ENCODE peak calls at places on chromosomes 1 and 21, in eight cellular contexts. O is upper lobe of right lung; F is fibroblast of villous mesenchyme; X is NB4; Z is BJ; I is lower lobe of right lung; G is endodermal cell; H is CD8-positive, alpha-beta T cell. P is an unnamed sample.

GRCh38 chr1:7587726-7588456 is 183.2 kb upstream of the VAMP3 start:
- DNase-seq in O (peak), F (no peak), X (no peak), Z (no peak), I (peak), G (no peak), H (no peak), P (no peak)

GRCh38 chr1:67687649-67688048 is 2.6 kb downstream of the GADD45A start:
- DNase-seq in O (no peak), F (peak), X (peak), Z (no peak), I (no peak), G (no peak), H (no peak), P (no peak)

GRCh38 chr1:229341811-229342304 is 989 bp downstream of the CCSAP start:
- DNase-seq in O (no peak), F (peak), X (peak), Z (no peak), I (no peak), G (no peak), H (no peak), P (no peak)

GRCh38 chr1:26289158-26290059 is 9.5 kb downstream of the SH3BGRL3 start:
- DNase-seq in O (peak), F (no peak), X (peak), Z (no peak), I (peak), G (no peak), H (no peak), P (no peak)

GRCh38 chr1:29673669-29674624 is 437.6 kb downstream of the PTPRU start:
- DNase-seq in O (peak), F (no peak), X (no peak), Z (no peak), I (no peak), G (peak), H (no peak), P (no peak)

GRCh38 chr1:175755516-175755915 is 12.1 kb upstream of the TNR start:
- DNase-seq in O (no peak), F (no peak), X (no peak), Z (no peak), I (no peak), G (no peak), H (no peak), P (no peak)

GRCh38 chr21:45974073-45975016 is 7.2 kb upstream of the COL6A1 start:
- DNase-seq in O (peak), F (peak), X (peak), Z (no peak), I (peak), G (peak), H (no peak), P (peak)

GRCh38 chr1:112461200-112461871 is 47.4 kb upstream of the WNT2B start:
- DNase-seq in O (no peak), F (no peak), X (no peak), Z (no peak), I (no peak), G (peak), H (no peak), P (no peak)

GRCh38 chr21:14403681-14404318 is 20.9 kb upstream of the HSPA13 start:
- DNase-seq in O (no peak), F (peak), X (peak), Z (no peak), I (no peak), G (no peak), H (no peak), P (peak)

GRCh38 chr1:42913426-42914091 is 45.1 kb downstream of the SLC2A1 start:
- DNase-seq in O (no peak), F (peak), X (peak), Z (peak), I (no peak), G (peak), H (no peak), P (peak)

GRCh38 chr1:221868894-221869293 is 127.0 kb upstream of the DUSP10 start:
- DNase-seq in O (no peak), F (peak), X (no peak), Z (peak), I (no peak), G (no peak), H (no peak), P (peak)

GRCh38 chr1:150151291-150152181 is 1.8 kb downstream of the PLEKHO1 start:
- DNase-seq in O (no peak), F (no peak), X (peak), Z (no peak), I (no peak), G (no peak), H (peak), P (no peak)

GRCh38 chr1:150154143-150154542 is 4.4 kb downstream of the PLEKHO1 start:
- DNase-seq in O (no peak), F (no peak), X (no peak), Z (no peak), I (no peak), G (no peak), H (no peak), P (no peak)

GRCh38 chr1:150150511-150151021 is 850 bp downstream of the PLEKHO1 start:
- DNase-seq in O (peak), F (peak), X (peak), Z (no peak), I (peak), G (peak), H (no peak), P (no peak)

GRCh38 chr1:150152772-150153461 is 3.2 kb downstream of the PLEKHO1 start:
- DNase-seq in O (no peak), F (peak), X (no peak), Z (no peak), I (peak), G (no peak), H (no peak), P (no peak)

GRCh38 chr1:150152182-150152536 is 2.4 kb downstream of the PLEKHO1 start:
- DNase-seq in O (no peak), F (peak), X (no peak), Z (no peak), I (no peak), G (no peak), H (no peak), P (no peak)
- H3K4me3 ChIP-seq in O (peak), F (peak), X (peak), Z (no peak), I (peak), G (peak), H (peak), P (peak)

GRCh38 chr1:27889506-27889905 is 17.2 kb downstream of the THEMIS2 start:
- DNase-seq in O (no peak), F (no peak), X (no peak), Z (no peak), I (no peak), G (no peak), H (no peak), P (no peak)

GRCh38 chr1:27887215-27888035 is 15.1 kb downstream of the THEMIS2 start:
- DNase-seq in O (peak), F (no peak), X (peak), Z (no peak), I (no peak), G (no peak), H (no peak), P (no peak)

GRCh38 chr1:27886353-27886679 is 14.0 kb downstream of the THEMIS2 start:
- DNase-seq in O (no peak), F (no peak), X (peak), Z (no peak), I (no peak), G (no peak), H (no peak), P (no peak)

GRCh38 chr1:27886744-27887143 is 14.4 kb downstream of the THEMIS2 start:
- DNase-seq in O (no peak), F (peak), X (no peak), Z (no peak), I (no peak), G (no peak), H (no peak), P (no peak)

GRCh38 chr1:27891196-27891889 is 19.0 kb downstream of the THEMIS2 start:
- DNase-seq in O (peak), F (no peak), X (no peak), Z (no peak), I (no peak), G (no peak), H (no peak), P (no peak)
- TF ChIP-seq CTCF in O (peak), F (no peak), X (no peak), Z (no peak), I (peak), G (peak), H (no peak), P (no peak)

DNA sequence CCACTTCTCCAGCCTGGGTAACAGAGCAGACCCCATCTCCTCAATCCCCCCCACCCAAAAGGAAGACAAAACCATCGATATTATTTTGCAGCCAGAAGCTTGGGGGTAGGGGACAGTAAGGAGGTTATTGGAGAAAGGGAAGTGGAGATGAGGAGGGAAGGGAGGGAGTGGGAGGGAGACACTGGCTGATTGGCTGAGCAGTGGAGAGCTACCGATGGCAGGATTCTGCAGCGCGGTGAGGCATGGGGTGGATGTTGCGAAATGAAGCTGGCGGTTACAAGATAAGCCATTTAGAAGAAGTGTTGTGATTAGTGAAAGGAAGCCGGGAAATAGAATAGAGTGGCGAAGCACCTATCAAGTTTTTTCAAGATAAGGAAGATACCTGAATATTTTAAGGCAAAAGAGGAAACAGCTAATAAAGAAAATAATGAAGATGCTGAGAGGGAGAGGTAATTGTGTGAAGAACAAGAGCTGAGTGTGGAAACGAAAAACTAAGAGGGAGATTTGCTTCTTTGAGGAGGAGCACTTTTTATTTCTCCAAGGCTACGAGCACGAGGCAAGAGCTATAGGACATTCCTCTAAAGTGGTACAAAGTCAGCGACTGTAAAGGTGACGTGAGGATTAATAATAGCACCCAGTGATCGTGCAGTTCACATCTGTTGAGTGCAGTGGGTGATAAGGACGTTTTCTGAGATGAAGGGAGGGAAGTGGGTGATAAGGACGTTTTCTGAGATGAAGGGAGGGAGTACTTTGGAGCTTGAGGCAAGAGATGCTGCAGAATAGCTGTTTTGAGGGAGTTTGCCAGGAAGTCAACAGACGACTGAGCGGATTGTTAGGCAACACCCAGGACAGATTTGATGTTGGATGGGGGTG is 103.2 kb upstream of the KIF26B start:
- DNase-seq in O (peak), F (peak), X (peak), Z (no peak), I (peak), G (peak), H (no peak), P (no peak)
- H3K4me3 ChIP-seq in O (peak), F (peak), X (peak), Z (no peak), I (peak), G (peak), H (no peak), P (no peak)

DNA sequence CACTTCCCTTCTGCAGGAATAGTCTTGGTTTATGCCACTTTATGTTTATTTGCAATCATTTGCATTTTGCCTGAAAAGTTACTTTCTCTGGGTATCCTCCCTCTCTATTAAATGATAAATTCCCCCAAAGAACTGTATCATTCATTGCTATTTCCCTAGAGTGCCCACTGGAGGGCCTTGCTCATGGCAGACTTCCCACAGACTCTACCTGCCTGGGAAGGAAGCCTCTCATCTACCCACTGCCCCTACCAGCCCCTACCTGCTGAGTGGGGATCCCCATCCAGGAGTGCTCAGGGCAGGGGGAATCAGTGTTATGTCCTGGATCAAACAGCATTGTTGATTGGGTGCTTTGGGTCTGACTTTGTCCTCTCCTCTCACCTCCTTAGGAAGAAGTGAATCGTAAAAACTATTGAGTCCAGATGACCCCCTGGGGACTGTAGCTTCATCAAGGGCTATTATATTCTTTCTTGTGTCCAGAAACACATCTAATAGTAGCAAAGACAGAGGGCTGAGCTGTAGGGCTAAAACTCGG is 6.8 kb upstream of the LRRN2 start:
- DNase-seq in O (no peak), F (no peak), X (no peak), Z (no peak), I (no peak), G (peak), H (no peak), P (no peak)
- TF ChIP-seq CTCF in O (no peak), F (no peak), X (no peak), Z (no peak), I (no peak), G (peak), H (no peak), P (no peak)

GRCh38 chr1:152049291-152050073 is 12.7 kb upstream of the S100A11 start:
- DNase-seq in O (no peak), F (peak), X (peak), Z (no peak), I (no peak), G (no peak), H (no peak), P (no peak)

GRCh38 chr1:152047954-152048640 is 11.3 kb upstream of the S100A11 start:
- DNase-seq in O (peak), F (peak), X (peak), Z (peak), I (peak), G (peak), H (peak), P (peak)

GRCh38 chr1:152048641-152048970 is 11.8 kb upstream of the S100A11 start:
- DNase-seq in O (no peak), F (no peak), X (no peak), Z (no peak), I (no peak), G (no peak), H (no peak), P (no peak)

GRCh38 chr1:152044386-152044785 is 7.6 kb upstream of the S100A11 start:
- DNase-seq in O (no peak), F (no peak), X (no peak), Z (no peak), I (no peak), G (no peak), H (no peak), P (no peak)

DNA sequence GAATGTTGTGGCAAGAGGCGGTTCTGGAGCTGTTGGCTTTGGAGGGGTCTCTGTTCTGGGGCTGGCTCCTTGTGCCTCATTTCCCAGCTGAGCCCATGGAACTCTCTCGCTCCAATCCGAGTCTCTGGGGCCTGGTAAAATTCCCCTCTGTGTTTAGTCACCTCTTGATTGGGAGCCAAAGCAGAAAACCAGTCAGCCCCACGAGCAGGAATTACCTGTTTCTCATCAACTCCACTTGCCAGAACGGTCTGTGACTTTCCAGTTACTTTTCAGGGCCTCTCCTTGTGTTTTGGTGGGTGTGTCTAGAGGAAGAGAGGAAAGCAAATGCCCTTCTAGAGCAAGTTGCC is 10.8 kb upstream of the S100A11 start:
- DNase-seq in O (no peak), F (no peak), X (no peak), Z (no peak), I (no peak), G (no peak), H (no peak), P (no peak)
- H3K4me3 ChIP-seq in O (peak), F (peak), X (peak), Z (peak), I (peak), G (peak), H (peak), P (peak)

DNA sequence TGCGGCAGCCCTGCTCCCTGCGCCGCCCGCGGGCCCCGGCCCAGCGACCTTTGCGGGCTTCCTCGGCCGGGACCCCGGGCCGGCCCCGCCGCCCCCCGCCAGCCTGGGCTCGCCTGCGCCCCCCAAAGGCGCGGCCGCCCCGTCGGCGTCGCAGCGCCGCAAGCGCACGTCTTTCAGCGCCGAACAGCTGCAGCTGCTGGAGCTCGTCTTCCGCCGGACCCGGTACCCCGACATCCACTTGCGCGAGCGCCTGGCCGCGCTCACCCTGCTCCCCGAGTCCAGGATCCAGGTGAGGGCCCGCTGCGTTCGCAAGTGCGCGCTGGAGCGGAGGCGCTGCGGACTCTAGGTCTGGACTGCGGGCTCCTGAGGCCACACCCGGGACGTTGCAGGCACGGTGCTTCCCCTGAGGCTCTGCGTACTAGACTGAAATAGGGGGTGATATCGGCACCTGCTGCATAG is 351 bp downstream of the MIXL1 start:
- DNase-seq in O (peak), F (peak), X (no peak), Z (no peak), I (no peak), G (peak), H (no peak), P (no peak)
- TF ChIP-seq CTCF in O (no peak), F (no peak), X (no peak), Z (no peak), I (no peak), G (peak), H (no peak), P (no peak)

GRCh38 chr1:34779962-34780361 is 1.1 kb upstream of the GJB3 start:
- DNase-seq in O (peak), F (no peak), X (no peak), Z (no peak), I (no peak), G (peak), H (no peak), P (no peak)

GRCh38 chr1:34781071-34781843 is at the start of gene GJB3:
- DNase-seq in O (peak), F (no peak), X (peak), Z (no peak), I (no peak), G (peak), H (no peak), P (no peak)

GRCh38 chr1:34780528-34780927 is 486 bp upstream of the GJB3 start:
- DNase-seq in O (peak), F (no peak), X (no peak), Z (no peak), I (no peak), G (peak), H (no peak), P (no peak)

GRCh38 chr1:34779526-34779925 is 1.5 kb upstream of the GJB3 start:
- DNase-seq in O (peak), F (no peak), X (no peak), Z (no peak), I (no peak), G (peak), H (no peak), P (no peak)

DNA sequence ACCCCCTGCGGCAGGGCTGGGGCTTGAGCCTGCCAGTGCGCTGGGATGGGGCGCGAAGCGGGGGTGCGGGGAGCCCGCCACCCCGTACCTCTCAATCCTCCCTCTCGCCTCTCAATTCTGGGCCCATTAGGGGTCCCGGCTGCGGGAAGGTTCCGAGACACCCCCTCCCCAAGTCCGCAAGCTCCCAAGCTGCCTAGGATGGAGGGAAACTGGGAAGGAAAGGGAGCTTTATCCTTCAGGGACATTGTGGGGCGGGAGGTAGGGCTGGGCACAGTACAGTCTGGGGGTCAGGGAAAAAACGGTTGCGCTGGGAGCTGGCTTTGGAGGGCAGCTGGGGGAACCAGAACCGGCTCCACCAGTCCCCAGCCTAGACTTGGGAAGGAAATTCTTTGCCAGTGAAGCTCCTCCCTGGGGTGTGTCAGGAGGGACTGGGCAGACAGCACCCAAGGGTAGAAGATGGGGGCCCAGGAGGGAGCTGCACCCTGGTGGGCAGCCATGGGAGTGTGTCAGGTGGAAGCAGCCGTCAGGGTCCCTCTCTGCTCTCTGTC is 904 bp downstream of the GJB3 start:
- DNase-seq in O (peak), F (no peak), X (no peak), Z (no peak), I (no peak), G (peak), H (no peak), P (no peak)
- H3K4me3 ChIP-seq in O (peak), F (no peak), X (no peak), Z (no peak), I (peak), G (peak), H (no peak), P (no peak)

GRCh38 chr1:46134660-46135331 is 2.4 kb upstream of the PIK3R3 start:
- DNase-seq in O (no peak), F (peak), X (peak), Z (no peak), I (no peak), G (no peak), H (no peak), P (no peak)

GRCh38 chr1:46132529-46133180 is at the start of gene PIK3R3:
- DNase-seq in O (peak), F (peak), X (peak), Z (peak), I (peak), G (peak), H (peak), P (peak)

GRCh38 chr1:46131727-46132528 is 501 bp downstream of the PIK3R3 start:
- DNase-seq in O (no peak), F (peak), X (peak), Z (no peak), I (no peak), G (peak), H (no peak), P (no peak)

GRCh38 chr1:46133946-46134345 is 1.5 kb upstream of the PIK3R3 start:
- DNase-seq in O (no peak), F (no peak), X (no peak), Z (no peak), I (no peak), G (no peak), H (no peak), P (no peak)

GRCh38 chr1:46133181-46133658 is 791 bp upstream of the PIK3R3 start:
- DNase-seq in O (no peak), F (no peak), X (no peak), Z (no peak), I (no peak), G (no peak), H (no peak), P (no peak)
- TF ChIP-seq CTCF in O (no peak), F (no peak), X (no peak), Z (no peak), I (no peak), G (no peak), H (no peak), P (no peak)

GRCh38 chr1:111198836-111199235 is 1.6 kb downstream of the DENND2D start:
- DNase-seq in O (no peak), F (no peak), X (no peak), Z (no peak), I (no peak), G (no peak), H (no peak), P (no peak)

GRCh38 chr1:111197598-111198289 is 2.7 kb downstream of the DENND2D start:
- DNase-seq in O (no peak), F (no peak), X (peak), Z (no peak), I (no peak), G (peak), H (peak), P (no peak)

GRCh38 chr1:111193712-111194480 is 6.5 kb downstream of the DENND2D start:
- DNase-seq in O (no peak), F (no peak), X (no peak), Z (no peak), I (no peak), G (no peak), H (no peak), P (no peak)

GRCh38 chr1:111195002-111195684 is 5.3 kb downstream of the DENND2D start:
- DNase-seq in O (no peak), F (peak), X (no peak), Z (no peak), I (no peak), G (no peak), H (no peak), P (no peak)

GRCh38 chr1:111196213-111196612 is 4.2 kb downstream of the DENND2D start:
- DNase-seq in O (no peak), F (no peak), X (no peak), Z (no peak), I (no peak), G (no peak), H (no peak), P (no peak)
- H3K4me3 ChIP-seq in O (peak), F (no peak), X (no peak), Z (no peak), I (peak), G (no peak), H (peak), P (no peak)